ENCODE peak calls at places on chromosomes 6 and 20, in four cellular contexts. One of them, this sample, is unnamed.

GRCh38 chr20:50731055-50731929 is at the start of gene PARD6B:
- DNase-seq in neural crest cell: peak
- DNase-seq in tibial nerve: peak
- DNase-seq in AG20443: peak
- DNase-seq in this sample: peak

GRCh38 chr6:108114861-108115597 is 40.5 kb upstream of the OSTM1 start:
- DNase-seq in neural crest cell: peak
- DNase-seq in tibial nerve: peak
- DNase-seq in AG20443: peak
- DNase-seq in this sample: peak

GRCh38 chr6:12113190-12113578 is 101.1 kb downstream of the HIVEP1 start:
- DNase-seq in neural crest cell: no peak
- DNase-seq in tibial nerve: no peak
- DNase-seq in AG20443: peak
- DNase-seq in this sample: peak

GRCh38 chr20:63032861-63033634 is 26.3 kb upstream of the BHLHE23 start:
- DNase-seq in neural crest cell: no peak
- DNase-seq in tibial nerve: no peak
- DNase-seq in AG20443: no peak
- DNase-seq in this sample: no peak

GRCh38 chr6:150099546-150099945 is 30.6 kb upstream of the ULBP3 start:
- DNase-seq in neural crest cell: no peak
- DNase-seq in tibial nerve: no peak
- DNase-seq in AG20443: no peak
- DNase-seq in this sample: no peak

GRCh38 chr6:36024154-36024760 is at the start of gene SLC26A8:
- DNase-seq in neural crest cell: no peak
- DNase-seq in tibial nerve: no peak
- DNase-seq in AG20443: no peak
- DNase-seq in this sample: no peak

GRCh38 chr6:4270001-4270400 is 134.6 kb upstream of the ECI2 start:
- DNase-seq in neural crest cell: no peak
- DNase-seq in tibial nerve: no peak
- DNase-seq in AG20443: no peak
- DNase-seq in this sample: no peak

GRCh38 chr20:57389695-57390603 is 1.2 kb upstream of the RBM38 start:
- DNase-seq in neural crest cell: no peak
- DNase-seq in tibial nerve: no peak
- DNase-seq in AG20443: no peak
- DNase-seq in this sample: no peak

GRCh38 chr20:62429455-62430310 is 2.3 kb upstream of the RBBP8NL start:
- DNase-seq in neural crest cell: no peak
- DNase-seq in tibial nerve: no peak
- DNase-seq in AG20443: no peak
- DNase-seq in this sample: no peak

GRCh38 chr6:166752928-166753721 is 126.1 kb upstream of the RPS6KA2 start:
- DNase-seq in neural crest cell: no peak
- DNase-seq in tibial nerve: no peak
- DNase-seq in AG20443: no peak
- DNase-seq in this sample: no peak